ENCODE peak calls at places on chromosomes 6 and 20, in four cellular contexts. H is uterus, P is adrenal gland, R is tibial nerve. F is an unnamed sample.

GRCh38 chr6:140816696-140817095 is 1316.0 kb upstream of the GJE1 start:
- DNase-seq in R (no peak), H (no peak), P (no peak), F (no peak)

GRCh38 chr20:24745206-24745605 is 203.9 kb upstream of the CST7 start:
- DNase-seq in P (no peak), H (no peak), R (no peak), F (no peak)

GRCh38 chr20:37686762-37687477 is 6.9 kb upstream of the CTNNBL1 start:
- DNase-seq in R (no peak), P (no peak), H (no peak), F (no peak)

GRCh38 chr6:118325220-118325860 is 222.8 kb upstream of the PLN start:
- DNase-seq in H (peak), P (no peak), R (no peak), F (no peak)

GRCh38 chr20:58544891-58545290 is 29.7 kb upstream of the APCDD1L start:
- DNase-seq in P (no peak), R (no peak), H (no peak), F (no peak)

GRCh38 chr20:48164034-48164433 is 378.8 kb upstream of the SULF2 start:
- DNase-seq in R (no peak), H (no peak), P (no peak), F (no peak)

GRCh38 chr20:52060794-52061714 is 130.5 kb downstream of the ZFP64 start:
- DNase-seq in H (no peak), R (no peak), P (no peak), F (no peak)

GRCh38 chr6:83592770-83593394 is 80.5 kb downstream of the PRSS35 start:
- DNase-seq in P (peak), H (no peak), R (no peak), F (no peak)

GRCh38 chr6:157987788-157988699 is 6.4 kb downstream of the SYNJ2 start:
- DNase-seq in R (no peak), H (no peak), P (no peak), F (no peak)

GRCh38 chr6:143773503-143773902 is 69.6 kb upstream of the LTV1 start:
- DNase-seq in P (no peak), R (no peak), H (no peak), F (no peak)

GRCh38 chr6:18412644-18413043 is 25.5 kb downstream of the RNF144B start:
- DNase-seq in H (no peak), P (no peak), R (no peak), F (no peak)

GRCh38 chr6:157449610-157450009 is 68.6 kb downstream of the ZDHHC14 start:
- DNase-seq in R (no peak), P (no peak), H (no peak), F (no peak)

GRCh38 chr6:68343901-68344300 is 291.2 kb upstream of the ADGRB3 start:
- DNase-seq in P (no peak), H (no peak), R (no peak), F (no peak)

GRCh38 chr6:31871068-31871659 is 7.6 kb downstream of the SLC44A4 start:
- DNase-seq in P (no peak), R (no peak), H (no peak), F (no peak)

GRCh38 chr20:6157345-6157744 is 34.5 kb upstream of the FERMT1 start:
- DNase-seq in R (no peak), H (no peak), P (no peak), F (no peak)

GRCh38 chr20:36585410-36586125 is 12.2 kb downstream of the TGIF2 start:
- DNase-seq in R (no peak), P (no peak), H (no peak), F (no peak)

GRCh38 chr6:30357678-30358339 is 12.9 kb downstream of the RPP21 start:
- DNase-seq in P (peak), H (peak), R (no peak), F (no peak)

GRCh38 chr6:21001736-21002135 is 467.5 kb downstream of the CDKAL1 start:
- DNase-seq in R (no peak), H (no peak), P (no peak), F (no peak)

GRCh38 chr20:31607640-31608255 is 2.7 kb downstream of the ID1 start:
- DNase-seq in P (no peak), H (no peak), R (no peak), F (no peak)

GRCh38 chr6:167588920-167589614 is 237.6 kb upstream of the AFDN start:
- DNase-seq in P (no peak), R (no peak), H (no peak), F (no peak)

GRCh38 chr6:16243055-16243454 is 4.7 kb downstream of the GMPR start:
- DNase-seq in R (no peak), H (no peak), P (no peak), F (no peak)

GRCh38 chr6:42555477-42556457 is 8.1 kb upstream of the UBR2 start:
- DNase-seq in P (no peak), R (no peak), H (no peak), F (no peak)

GRCh38 chr6:90253631-90254030 is 43.0 kb downstream of the BACH2 start:
- DNase-seq in H (no peak), R (no peak), P (no peak), F (no peak)

GRCh38 chr6:17705428-17705777 is 1.3 kb downstream of the NUP153 start:
- DNase-seq in H (peak), P (peak), R (no peak), F (peak)

GRCh38 chr6:54586251-54586650 is 260.3 kb upstream of the FAM83B start:
- DNase-seq in H (no peak), P (no peak), R (no peak), F (no peak)

GRCh38 chr6:1903780-1904493 is 294.2 kb downstream of the FOXC1 start:
- DNase-seq in R (no peak), H (peak), P (peak), F (no peak)

GRCh38 chr6:140051521-140052455 is 677.3 kb upstream of the CITED2 start:
- DNase-seq in R (no peak), P (no peak), H (no peak), F (no peak)

GRCh38 chr20:35054804-35055203 is 37.8 kb downstream of the TRPC4AP start:
- DNase-seq in P (no peak), H (no peak), R (no peak), F (no peak)

GRCh38 chr6:116165596-116165995 is 39.7 kb upstream of the COL10A1 start:
- DNase-seq in P (no peak), H (no peak), R (no peak), F (no peak)

GRCh38 chr6:168638497-168639072 is 197.6 kb downstream of the SMOC2 start:
- DNase-seq in H (no peak), R (no peak), P (no peak), F (no peak)

GRCh38 chr6:75621846-75622245 is 20.2 kb downstream of the SENP6 start:
- DNase-seq in R (no peak), H (no peak), P (no peak), F (no peak)

GRCh38 chr6:12578751-12579150 is 137.8 kb upstream of the PHACTR1 start:
- DNase-seq in P (no peak), R (no peak), H (no peak), F (no peak)

GRCh38 chr6:158500016-158500735 is 59.7 kb upstream of the TMEM181 start:
- DNase-seq in P (no peak), H (no peak), R (no peak), F (no peak)

GRCh38 chr6:69279805-69280204 is 517.0 kb downstream of the LMBRD1 start:
- DNase-seq in R (no peak), P (no peak), H (no peak), F (no peak)

GRCh38 chr6:71239694-71240093 is 48.9 kb upstream of the OGFRL1 start:
- DNase-seq in R (no peak), P (no peak), H (no peak), F (no peak)

GRCh38 chr20:61756966-61757677 is 308.6 kb downstream of the TAF4 start:
- DNase-seq in R (no peak), H (no peak), P (no peak), F (peak)

GRCh38 chr20:6265204-6265904 is 142.5 kb upstream of the FERMT1 start:
- DNase-seq in H (no peak), R (no peak), P (no peak), F (no peak)

GRCh38 chr20:34302312-34302722 is 838 bp downstream of the AHCY start:
- DNase-seq in H (no peak), P (no peak), R (no peak), F (no peak)

GRCh38 chr6:130027948-130028347 is 9.6 kb downstream of the L3MBTL3 start:
- DNase-seq in H (no peak), R (no peak), P (no peak), F (no peak)

GRCh38 chr20:32823078-32823477 is 3.3 kb downstream of the MAPRE1 start:
- DNase-seq in R (no peak), H (no peak), P (no peak), F (no peak)
- TF ChIP-seq CTCF in R (no peak), H (no peak), P (no peak), F (no peak)

DNA sequence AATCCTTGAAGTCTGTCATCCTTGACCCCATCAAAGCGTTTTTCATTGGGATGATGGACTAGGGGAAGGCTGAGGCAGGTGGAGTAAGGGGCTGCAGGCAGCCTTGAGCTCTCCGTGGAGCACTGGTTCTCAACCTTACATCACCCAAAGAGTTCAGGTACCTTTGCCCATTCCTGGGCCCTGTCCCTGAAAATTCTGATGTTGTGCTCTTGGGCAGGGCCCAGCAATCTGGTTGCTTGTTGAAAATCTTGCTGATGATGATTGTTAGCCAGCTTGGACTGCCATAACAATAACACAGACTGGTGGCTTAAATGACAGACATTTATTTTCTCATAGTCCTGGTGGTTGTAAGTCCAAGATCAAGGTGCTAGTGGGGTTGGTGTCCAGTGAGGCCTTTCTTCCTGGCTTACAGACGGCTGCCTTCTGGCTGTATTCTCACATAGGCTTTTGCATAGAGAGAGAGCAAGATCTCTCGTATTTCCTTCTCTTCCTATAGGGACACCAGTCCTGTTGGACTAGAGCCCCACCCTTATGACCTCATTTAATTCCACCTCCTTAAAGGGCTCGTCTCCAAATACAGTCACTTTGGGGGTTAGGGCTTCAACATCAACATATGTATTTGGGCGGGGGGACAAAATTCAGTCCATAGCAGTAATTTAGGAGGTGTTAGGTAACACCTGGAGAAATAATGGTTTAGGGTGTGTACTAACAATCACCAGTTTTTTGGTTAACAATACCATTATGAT is 104.9 kb downstream of the PLEKHG1 start:
- DNase-seq in R (no peak), P (no peak), H (no peak), F (no peak)
- TF ChIP-seq POLR2A in R (no peak), P (no peak), H (no peak), F (no peak)

GRCh38 chr20:22861231-22861980 is 173.7 kb upstream of the SSTR4 start:
- DNase-seq in H (no peak), R (no peak), P (no peak), F (no peak)
- H3K27ac ChIP-seq in H (no peak), R (no peak), P (no peak), F (no peak)

GRCh38 chr6:133631421-133631820 is 257.5 kb upstream of the TCF21 start:
- DNase-seq in H (no peak), R (no peak), P (no peak), F (no peak)
- TF ChIP-seq CTCF in H (no peak), R (no peak), P (no peak), F (no peak)

DNA sequence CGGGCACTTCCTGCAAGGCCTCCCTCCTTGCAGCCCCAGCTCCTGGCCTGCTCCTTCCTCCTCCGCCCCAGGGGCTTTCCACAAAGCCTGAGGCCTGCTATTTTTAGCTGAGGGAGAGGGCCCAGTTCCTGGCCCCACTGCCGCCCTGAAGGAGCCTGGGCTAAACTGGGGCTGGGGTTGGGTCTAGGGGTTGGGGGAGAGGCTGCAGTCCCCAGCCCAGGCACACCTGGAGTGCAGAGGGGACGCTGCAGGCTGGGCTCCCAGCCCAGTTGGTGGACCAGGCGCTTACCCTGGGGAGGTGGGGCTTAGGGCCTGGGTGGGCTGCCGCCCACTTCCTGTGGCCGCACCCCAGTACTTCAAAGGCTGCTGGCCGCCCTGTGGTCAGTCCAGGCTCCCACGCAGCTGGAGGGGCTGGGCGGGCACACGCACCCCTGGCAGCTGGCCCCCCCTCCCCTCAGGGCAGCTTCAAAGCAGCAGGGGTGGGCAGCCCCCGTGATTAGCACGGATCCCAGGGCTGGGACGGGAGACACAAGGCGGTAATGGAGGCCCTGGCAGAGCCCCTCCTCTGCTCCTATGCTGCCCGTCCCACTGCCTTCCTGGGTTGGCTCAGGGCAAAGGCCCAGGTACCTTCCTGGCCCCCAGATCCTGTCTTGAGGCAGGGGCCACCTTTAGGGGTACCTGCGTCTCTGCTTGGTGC is 7.1 kb upstream of the ABHD16B start:
- DNase-seq in P (peak), H (peak), R (no peak), F (peak)
- TF ChIP-seq POLR2A in P (no peak), H (peak), R (no peak), F (no peak)

GRCh38 chr6:34288581-34288980 is 39.8 kb upstream of the SMIM29 start:
- DNase-seq in P (no peak), H (no peak), R (no peak), F (no peak)

GRCh38 chr6:34292954-34293353 is 44.1 kb upstream of the SMIM29 start:
- DNase-seq in P (no peak), H (no peak), R (no peak), F (no peak)

GRCh38 chr6:34285571-34285970 is 36.8 kb upstream of the SMIM29 start:
- DNase-seq in H (no peak), R (no peak), P (no peak), F (no peak)

GRCh38 chr6:34284563-34285545 is 36.0 kb upstream of the SMIM29 start:
- DNase-seq in R (peak), P (peak), H (no peak), F (peak)

GRCh38 chr6:34289137-34289536 is 40.3 kb upstream of the SMIM29 start:
- DNase-seq in P (no peak), H (no peak), R (no peak), F (no peak)
- H3K27ac ChIP-seq in P (no peak), H (peak), R (peak), F (no peak)

GRCh38 chr20:4233520-4233919 is 218.2 kb upstream of the RNF24 start:
- DNase-seq in P (no peak), R (no peak), H (no peak), F (no peak)
- TF ChIP-seq CTCF in P (no peak), R (no peak), H (no peak), F (no peak)

DNA sequence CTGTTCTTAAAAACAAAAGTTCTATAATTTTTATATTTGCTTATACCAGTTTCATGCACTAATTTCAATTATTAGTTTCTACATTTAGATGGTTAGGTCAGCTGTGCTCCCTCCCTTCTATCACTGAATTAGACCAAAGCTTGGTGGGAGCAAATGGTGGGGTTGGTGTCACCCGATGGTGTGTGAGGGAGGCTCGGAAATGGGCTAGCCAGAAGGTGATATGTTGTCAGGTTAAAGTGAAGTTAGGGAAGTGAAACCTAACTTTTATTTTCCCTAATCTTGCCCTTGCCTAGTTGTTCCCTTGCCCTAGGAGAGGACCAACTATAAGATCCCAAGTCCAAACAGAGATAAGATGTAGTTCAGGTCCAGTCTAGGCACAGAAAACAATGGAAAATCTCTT is 38.7 kb downstream of the RPS12 start:
- DNase-seq in P (no peak), R (no peak), H (no peak), F (no peak)
- TF ChIP-seq POLR2A in P (no peak), R (no peak), H (no peak), F (no peak)